ENCODE peak calls at places on chromosomes 4 and X, in nine cellular contexts. One of them, this sample, is unnamed.

GRCh38 chr4:98603683-98604573 is 54.5 kb downstream of the TSPAN5 start:
- DNase-seq in HepG2: no peak
- DNase-seq in fibroblast of mammary gland: peak
- DNase-seq in kidney epithelial cell: no peak
- DNase-seq in mesothelial cell of epicardium: no peak
- DNase-seq in mucosa of descending colon: no peak
- DNase-seq in thoracic aorta: no peak
- DNase-seq in mammary epithelial cell: no peak
- DNase-seq in AG09319: no peak
- DNase-seq in this sample: no peak

GRCh38 chr4:25658357-25658771 is 2.7 kb downstream of the SLC34A2 start:
- DNase-seq in mucosa of descending colon: no peak
- DNase-seq in kidney epithelial cell: no peak
- DNase-seq in AG09319: no peak
- DNase-seq in HepG2: no peak
- DNase-seq in mesothelial cell of epicardium: no peak
- DNase-seq in fibroblast of mammary gland: no peak
- DNase-seq in thoracic aorta: no peak
- DNase-seq in mammary epithelial cell: no peak
- DNase-seq in this sample: no peak

GRCh38 chr4:159516556-159516955 is 413.7 kb downstream of the RAPGEF2 start:
- DNase-seq in mucosa of descending colon: no peak
- DNase-seq in mesothelial cell of epicardium: no peak
- DNase-seq in AG09319: no peak
- DNase-seq in mammary epithelial cell: peak
- DNase-seq in thoracic aorta: no peak
- DNase-seq in HepG2: no peak
- DNase-seq in kidney epithelial cell: no peak
- DNase-seq in fibroblast of mammary gland: peak
- DNase-seq in this sample: no peak

GRCh38 chr4:153788419-153789276 is at the start of gene SFRP2:
- DNase-seq in mucosa of descending colon: no peak
- DNase-seq in kidney epithelial cell: no peak
- DNase-seq in thoracic aorta: no peak
- DNase-seq in fibroblast of mammary gland: peak
- DNase-seq in HepG2: no peak
- DNase-seq in mammary epithelial cell: no peak
- DNase-seq in AG09319: no peak
- DNase-seq in mesothelial cell of epicardium: no peak
- DNase-seq in this sample: no peak

GRCh38 chr4:151034829-151035228 is 19.7 kb upstream of the LRBA start:
- DNase-seq in thoracic aorta: no peak
- DNase-seq in mammary epithelial cell: no peak
- DNase-seq in HepG2: no peak
- DNase-seq in fibroblast of mammary gland: no peak
- DNase-seq in mucosa of descending colon: no peak
- DNase-seq in kidney epithelial cell: no peak
- DNase-seq in AG09319: no peak
- DNase-seq in mesothelial cell of epicardium: no peak
- DNase-seq in this sample: no peak

GRCh38 chr4:152590179-152591031 is 54.5 kb upstream of the FBXW7 start:
- DNase-seq in HepG2: no peak
- DNase-seq in kidney epithelial cell: peak
- DNase-seq in AG09319: peak
- DNase-seq in mesothelial cell of epicardium: no peak
- DNase-seq in thoracic aorta: no peak
- DNase-seq in mammary epithelial cell: peak
- DNase-seq in mucosa of descending colon: no peak
- DNase-seq in fibroblast of mammary gland: peak
- DNase-seq in this sample: no peak

GRCh38 chrX:9995855-9996339 is 28.7 kb downstream of the CLDN34 start:
- DNase-seq in AG09319: peak
- DNase-seq in kidney epithelial cell: no peak
- DNase-seq in fibroblast of mammary gland: peak
- DNase-seq in HepG2: peak
- DNase-seq in mammary epithelial cell: peak
- DNase-seq in mesothelial cell of epicardium: peak
- DNase-seq in mucosa of descending colon: peak
- DNase-seq in thoracic aorta: peak
- DNase-seq in this sample: peak

GRCh38 chrX:110173192-110174175 is 144.4 kb downstream of the AMMECR1 start:
- DNase-seq in mesothelial cell of epicardium: no peak
- DNase-seq in kidney epithelial cell: no peak
- DNase-seq in mammary epithelial cell: peak
- DNase-seq in fibroblast of mammary gland: peak
- DNase-seq in thoracic aorta: no peak
- DNase-seq in HepG2: no peak
- DNase-seq in mucosa of descending colon: no peak
- DNase-seq in AG09319: no peak
- DNase-seq in this sample: no peak

GRCh38 chr4:84792366-84793301 is 173.9 kb downstream of the WDFY3 start:
- DNase-seq in mammary epithelial cell: no peak
- DNase-seq in HepG2: no peak
- DNase-seq in fibroblast of mammary gland: peak
- DNase-seq in thoracic aorta: no peak
- DNase-seq in mesothelial cell of epicardium: no peak
- DNase-seq in mucosa of descending colon: no peak
- DNase-seq in kidney epithelial cell: no peak
- DNase-seq in AG09319: peak
- DNase-seq in this sample: no peak

GRCh38 chr4:138007572-138007971 is 234.6 kb downstream of the SLC7A11 start:
- DNase-seq in thoracic aorta: no peak
- DNase-seq in mucosa of descending colon: no peak
- DNase-seq in kidney epithelial cell: no peak
- DNase-seq in HepG2: peak
- DNase-seq in mesothelial cell of epicardium: no peak
- DNase-seq in AG09319: no peak
- DNase-seq in fibroblast of mammary gland: peak
- DNase-seq in mammary epithelial cell: peak
- DNase-seq in this sample: no peak

GRCh38 chr4:54484361-54484760 is 173.4 kb upstream of the KIT start:
- DNase-seq in HepG2: no peak
- DNase-seq in mucosa of descending colon: no peak
- DNase-seq in mesothelial cell of epicardium: no peak
- DNase-seq in AG09319: no peak
- DNase-seq in thoracic aorta: no peak
- DNase-seq in kidney epithelial cell: no peak
- DNase-seq in fibroblast of mammary gland: no peak
- DNase-seq in mammary epithelial cell: peak
- DNase-seq in this sample: no peak

DNA sequence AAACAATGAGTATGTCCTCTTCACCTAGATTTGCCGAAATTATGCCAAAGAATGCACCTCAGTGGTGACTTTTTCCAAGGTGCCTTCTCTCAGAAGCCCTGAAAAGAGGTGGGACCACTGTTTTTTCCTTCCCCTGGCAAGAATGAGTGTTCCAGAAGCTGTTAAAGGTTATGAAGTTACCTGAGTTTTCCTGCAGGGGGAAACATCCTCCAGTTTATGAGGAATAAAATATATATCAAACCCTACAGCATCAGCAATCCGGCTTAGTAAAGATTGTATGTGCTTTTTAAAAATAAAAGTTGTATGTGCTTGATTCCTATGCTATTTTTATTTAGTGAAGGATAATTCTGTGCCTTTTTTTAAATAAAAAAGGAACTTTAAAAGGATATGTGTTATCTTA is 73.3 kb downstream of the RBM46 start:
- DNase-seq in kidney epithelial cell: no peak
- DNase-seq in mammary epithelial cell: peak
- DNase-seq in thoracic aorta: no peak
- DNase-seq in HepG2: peak
- DNase-seq in mucosa of descending colon: no peak
- DNase-seq in AG09319: no peak
- DNase-seq in fibroblast of mammary gland: peak
- DNase-seq in mesothelial cell of epicardium: no peak
- DNase-seq in this sample: no peak
- TF ChIP-seq CTCF in kidney epithelial cell: peak
- TF ChIP-seq CTCF in mammary epithelial cell: peak
- TF ChIP-seq CTCF in thoracic aorta: no peak
- TF ChIP-seq CTCF in HepG2: peak
- TF ChIP-seq CTCF in mucosa of descending colon: no peak
- TF ChIP-seq CTCF in AG09319: no peak
- TF ChIP-seq CTCF in fibroblast of mammary gland: peak
- TF ChIP-seq CTCF in mesothelial cell of epicardium: no peak
- TF ChIP-seq CTCF in this sample: no peak

GRCh38 chrX:100609591-100609990 is 24.9 kb downstream of the TNMD start:
- DNase-seq in thoracic aorta: no peak
- DNase-seq in AG09319: no peak
- DNase-seq in mammary epithelial cell: no peak
- DNase-seq in fibroblast of mammary gland: no peak
- DNase-seq in kidney epithelial cell: no peak
- DNase-seq in mesothelial cell of epicardium: no peak
- DNase-seq in HepG2: no peak
- DNase-seq in mucosa of descending colon: no peak
- DNase-seq in this sample: no peak
- TF ChIP-seq CTCF in thoracic aorta: no peak
- TF ChIP-seq CTCF in AG09319: peak
- TF ChIP-seq CTCF in mammary epithelial cell: peak
- TF ChIP-seq CTCF in fibroblast of mammary gland: peak
- TF ChIP-seq CTCF in kidney epithelial cell: no peak
- TF ChIP-seq CTCF in mesothelial cell of epicardium: no peak
- TF ChIP-seq CTCF in HepG2: no peak
- TF ChIP-seq CTCF in mucosa of descending colon: no peak
- TF ChIP-seq CTCF in this sample: no peak

GRCh38 chr4:56657818-56658217 is 23.3 kb downstream of the HOPX start:
- DNase-seq in fibroblast of mammary gland: no peak
- DNase-seq in mucosa of descending colon: no peak
- DNase-seq in mesothelial cell of epicardium: no peak
- DNase-seq in HepG2: no peak
- DNase-seq in thoracic aorta: no peak
- DNase-seq in kidney epithelial cell: no peak
- DNase-seq in mammary epithelial cell: no peak
- DNase-seq in AG09319: no peak
- DNase-seq in this sample: no peak

GRCh38 chr4:56655627-56656345 is 25.3 kb downstream of the HOPX start:
- DNase-seq in mesothelial cell of epicardium: no peak
- DNase-seq in mucosa of descending colon: peak
- DNase-seq in thoracic aorta: no peak
- DNase-seq in AG09319: no peak
- DNase-seq in kidney epithelial cell: no peak
- DNase-seq in mammary epithelial cell: no peak
- DNase-seq in HepG2: no peak
- DNase-seq in fibroblast of mammary gland: no peak
- DNase-seq in this sample: no peak

GRCh38 chr4:56657128-56657527 is 24.0 kb downstream of the HOPX start:
- DNase-seq in thoracic aorta: no peak
- DNase-seq in mucosa of descending colon: no peak
- DNase-seq in mesothelial cell of epicardium: no peak
- DNase-seq in HepG2: no peak
- DNase-seq in kidney epithelial cell: no peak
- DNase-seq in fibroblast of mammary gland: no peak
- DNase-seq in mammary epithelial cell: peak
- DNase-seq in AG09319: no peak
- DNase-seq in this sample: no peak

GRCh38 chr4:56655209-56655626 is 25.9 kb downstream of the HOPX start:
- DNase-seq in fibroblast of mammary gland: peak
- DNase-seq in mesothelial cell of epicardium: no peak
- DNase-seq in kidney epithelial cell: no peak
- DNase-seq in thoracic aorta: no peak
- DNase-seq in HepG2: no peak
- DNase-seq in AG09319: no peak
- DNase-seq in mammary epithelial cell: no peak
- DNase-seq in mucosa of descending colon: peak
- DNase-seq in this sample: no peak

DNA sequence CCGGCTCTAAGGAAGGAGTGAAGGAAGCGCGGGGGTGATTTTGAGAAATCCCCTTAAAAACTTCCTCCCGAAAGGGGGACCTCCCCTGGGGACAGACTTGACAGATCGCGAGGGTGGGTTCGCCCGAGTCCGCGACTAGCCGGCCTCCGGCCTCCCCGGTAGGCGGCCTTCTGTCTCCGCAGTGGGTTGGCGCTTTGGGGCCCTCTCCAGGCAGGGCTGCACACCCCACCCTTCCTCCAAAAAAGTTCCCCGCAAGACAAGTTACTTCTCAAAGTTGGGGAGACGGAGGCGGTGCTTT is 24.8 kb downstream of the HOPX start:
- DNase-seq in mesothelial cell of epicardium: no peak
- DNase-seq in AG09319: no peak
- DNase-seq in mammary epithelial cell: no peak
- DNase-seq in fibroblast of mammary gland: no peak
- DNase-seq in HepG2: no peak
- DNase-seq in mucosa of descending colon: peak
- DNase-seq in thoracic aorta: no peak
- DNase-seq in kidney epithelial cell: no peak
- DNase-seq in this sample: no peak
- TF ChIP-seq CTCF in mesothelial cell of epicardium: no peak
- TF ChIP-seq CTCF in AG09319: no peak
- TF ChIP-seq CTCF in mammary epithelial cell: peak
- TF ChIP-seq CTCF in fibroblast of mammary gland: peak
- TF ChIP-seq CTCF in HepG2: no peak
- TF ChIP-seq CTCF in mucosa of descending colon: no peak
- TF ChIP-seq CTCF in thoracic aorta: no peak
- TF ChIP-seq CTCF in kidney epithelial cell: peak
- TF ChIP-seq CTCF in this sample: no peak

DNA sequence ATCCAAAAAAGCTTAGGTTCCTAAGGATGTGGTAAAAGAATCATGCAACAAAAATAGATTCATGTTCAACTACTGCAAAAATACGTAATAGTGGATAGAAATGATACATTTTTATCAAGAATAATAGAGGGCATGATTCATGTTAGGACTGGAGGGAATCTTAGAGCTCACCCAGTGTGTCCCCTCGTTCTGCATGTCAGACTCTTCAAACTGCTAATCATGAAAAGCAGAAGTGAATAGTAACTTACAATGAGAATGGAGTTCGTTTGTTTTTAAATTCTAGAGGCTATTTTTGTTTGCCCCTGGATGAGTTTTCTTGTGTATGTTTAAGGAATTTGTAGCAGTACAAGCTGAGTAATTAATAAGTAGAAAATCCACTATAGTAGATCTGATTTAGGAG is 79.4 kb downstream of the MSL3 start:
- DNase-seq in mucosa of descending colon: no peak
- DNase-seq in AG09319: no peak
- DNase-seq in fibroblast of mammary gland: no peak
- DNase-seq in kidney epithelial cell: no peak
- DNase-seq in mammary epithelial cell: no peak
- DNase-seq in HepG2: no peak
- DNase-seq in thoracic aorta: no peak
- DNase-seq in mesothelial cell of epicardium: no peak
- DNase-seq in this sample: no peak
- TF ChIP-seq CTCF in mucosa of descending colon: no peak
- TF ChIP-seq CTCF in AG09319: no peak
- TF ChIP-seq CTCF in fibroblast of mammary gland: no peak
- TF ChIP-seq CTCF in kidney epithelial cell: no peak
- TF ChIP-seq CTCF in mammary epithelial cell: no peak
- TF ChIP-seq CTCF in HepG2: no peak
- TF ChIP-seq CTCF in thoracic aorta: no peak
- TF ChIP-seq CTCF in mesothelial cell of epicardium: no peak
- TF ChIP-seq CTCF in this sample: no peak

This sample was measured in omental fat pad.